ENCODE peak calls at places on chromosomes 11 and 22, in five cellular contexts. E, Q, X, O and W are unnamed samples.
A peak's percentile ranks its signal among the peaks of the same experiment; 100 is the strongest.

GRCh38 chr11:68841718-68842426 is at the start of gene CPT1A:
- DNase-seq in E (peak; percentile 75), Q (peak; percentile 90), X (peak; percentile 90), O (peak; percentile 71), W (peak; percentile 76)

GRCh38 chr11:69627551-69627950 is 13.4 kb upstream of the CCND1 start:
- DNase-seq in E (no peak), Q (no peak), X (no peak), O (no peak), W (no peak)

GRCh38 chr11:79198898-79199250 is 242.0 kb downstream of the TENM4 start:
- DNase-seq in E (no peak), Q (no peak), X (no peak), O (no peak), W (no peak)

GRCh38 chr11:109735139-109735538 is 313.1 kb downstream of the C11orf87 start:
- DNase-seq in E (no peak), Q (no peak), X (no peak), O (no peak), W (no peak)

GRCh38 chr11:12087075-12087775 is 23.2 kb upstream of the MICAL2 start:
- DNase-seq in E (no peak), Q (peak; percentile 62), X (no peak), O (peak; percentile 81), W (no peak)

GRCh38 chr22:48089601-48090331 is 1327.3 kb downstream of the TBC1D22A start:
- DNase-seq in E (no peak), Q (no peak), X (peak; percentile 86), O (no peak), W (no peak)

GRCh38 chr11:120061761-120062560 is 76.0 kb downstream of the TRIM29 start:
- DNase-seq in E (no peak), Q (no peak), X (no peak), O (no peak), W (no peak)

GRCh38 chr11:130606781-130607511 is 158.5 kb downstream of the ADAMTS15 start:
- DNase-seq in E (no peak), Q (no peak), X (peak; percentile 75), O (no peak), W (no peak)

GRCh38 chr11:2761131-2762030 is 61.6 kb upstream of the KCNQ1OT1 start:
- DNase-seq in E (no peak), Q (peak; percentile 12), X (peak; percentile 54), O (no peak), W (peak; percentile 51)

GRCh38 chr11:1921576-1922141 is 2.2 kb downstream of the TNNT3 start:
- DNase-seq in E (no peak), Q (no peak), X (peak; percentile 78), O (no peak), W (no peak)

GRCh38 chr11:3732671-3733070 is 61.5 kb upstream of the CHRNA10 start:
- DNase-seq in E (no peak), Q (no peak), X (no peak), O (no peak), W (no peak)

GRCh38 chr11:73139476-73140198 is 2.5 kb downstream of the FCHSD2 start:
- DNase-seq in E (no peak), Q (no peak), X (no peak), O (peak; percentile 28), W (no peak)

GRCh38 chr11:117221775-117222517 is 9.9 kb downstream of the PCSK7 start:
- DNase-seq in E (no peak), Q (no peak), X (peak; percentile 92), O (no peak), W (peak; percentile 58)

GRCh38 chr22:36823177-36823839 is 6.5 kb upstream of the PVALB start:
- DNase-seq in E (no peak), Q (no peak), X (no peak), O (no peak), W (no peak)

GRCh38 chr11:68677432-68677831 is 6.9 kb upstream of the GAL start:
- DNase-seq in E (no peak), Q (no peak), X (peak; percentile 63), O (peak; percentile 72), W (no peak)

DNA sequence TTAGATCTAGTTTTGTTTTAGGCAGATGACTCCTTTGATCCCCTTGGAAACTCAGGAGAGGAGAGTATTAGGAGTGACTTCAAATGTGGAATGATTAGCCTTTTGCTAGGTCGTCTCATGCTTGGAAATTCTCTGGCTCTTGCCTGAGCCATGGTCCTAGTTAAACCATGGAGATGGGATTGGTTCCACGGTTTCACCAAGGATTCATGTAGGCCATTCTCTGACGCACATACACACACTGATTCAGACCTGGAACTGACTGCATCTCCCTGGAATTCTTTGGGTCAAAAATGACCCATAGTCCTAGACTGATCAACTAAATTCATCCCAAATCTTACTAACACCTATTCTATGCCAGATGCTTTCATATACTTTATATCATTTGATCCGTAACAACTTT is 56.5 kb downstream of the POLD3 start:
- DNase-seq in E (no peak), Q (no peak), X (no peak), O (no peak), W (no peak)
- TF ChIP-seq POLR2A in E (no peak), Q (no peak), X (no peak), O (no peak), W (no peak)

GRCh38 chr11:72039108-72039850 is 40.6 kb downstream of the IL18BP start:
- DNase-seq in E (no peak), Q (peak; percentile 47), X (no peak), O (no peak), W (peak; percentile 83)

GRCh38 chr11:72042059-72042425 is 38.3 kb downstream of the NUMA1 start:
- DNase-seq in E (no peak), Q (no peak), X (no peak), O (no peak), W (no peak)

GRCh38 chr11:72040497-72041363 is 39.6 kb downstream of the NUMA1 start:
- DNase-seq in E (no peak), Q (peak; percentile 91), X (peak; percentile 99), O (peak; percentile 88), W (peak; percentile 78)

GRCh38 chr11:72038491-72038890 is 39.8 kb downstream of the IL18BP start:
- DNase-seq in E (no peak), Q (peak; percentile 51), X (peak; percentile 94), O (no peak), W (peak; percentile 54)

GRCh38 chr11:72041364-72042058 is 38.8 kb downstream of the NUMA1 start:
- DNase-seq in E (no peak), Q (peak; percentile 54), X (peak; percentile 93), O (peak; percentile 65), W (peak; percentile 79)
- TF ChIP-seq POLR2A in E (peak; percentile 59), Q (peak; percentile 29), X (peak; percentile 69), O (peak; percentile 40), W (peak; percentile 39)

GRCh38 chr22:33886696-33887095 is 33.6 kb downstream of the LARGE1 start:
- DNase-seq in E (no peak), Q (no peak), X (no peak), O (no peak), W (no peak)

GRCh38 chr22:33884829-33885228 is 35.4 kb downstream of the LARGE1 start:
- DNase-seq in E (no peak), Q (no peak), X (no peak), O (no peak), W (no peak)

GRCh38 chr22:33882991-33883390 is 37.3 kb downstream of the LARGE1 start:
- DNase-seq in E (no peak), Q (no peak), X (no peak), O (no peak), W (no peak)

GRCh38 chr22:33883561-33883960 is 36.7 kb downstream of the LARGE1 start:
- DNase-seq in E (no peak), Q (no peak), X (no peak), O (no peak), W (no peak)

GRCh38 chr22:33883961-33884808 is 36.1 kb downstream of the LARGE1 start:
- DNase-seq in E (no peak), Q (no peak), X (no peak), O (no peak), W (no peak)
- TF ChIP-seq POLR2A in E (no peak), Q (no peak), X (no peak), O (no peak), W (no peak)

GRCh38 chr11:58934945-58935513 is 4.3 kb upstream of the GLYATL1 start:
- DNase-seq in E (no peak), Q (no peak), X (no peak), O (no peak), W (no peak)
- TF ChIP-seq POLR2A in E (no peak), Q (no peak), X (no peak), O (no peak), W (no peak)

DNA sequence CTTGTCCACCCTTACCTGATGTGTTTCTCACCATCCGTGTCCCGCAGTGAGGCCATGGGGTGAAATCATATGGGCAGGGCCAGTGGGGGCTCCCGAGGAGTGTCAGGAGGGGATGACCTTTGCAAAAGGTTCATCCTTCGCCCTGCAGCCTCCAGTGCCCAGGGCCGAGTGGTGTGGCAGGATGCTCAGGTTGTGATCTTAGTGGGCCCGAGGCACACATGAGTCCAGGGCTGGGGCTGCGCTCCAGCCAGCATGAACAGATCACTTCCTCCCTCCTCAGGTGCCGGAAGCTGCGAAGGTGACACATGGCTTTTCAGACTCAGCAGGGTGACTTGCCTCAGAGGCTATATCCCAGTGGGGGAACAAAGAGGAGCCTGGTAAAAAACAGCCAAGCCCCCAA is 2.8 kb upstream of the FKBP2 start:
- DNase-seq in E (no peak), Q (no peak), X (no peak), O (no peak), W (no peak)
- TF ChIP-seq POLR2A in E (peak; percentile 54), Q (no peak), X (no peak), O (no peak), W (no peak)

GRCh38 chr11:83035070-83035854 is 36.4 kb downstream of the RAB30 start:
- DNase-seq in E (no peak), Q (no peak), X (no peak), O (no peak), W (peak; percentile 66)
- TF ChIP-seq POLR2A in E (no peak), Q (no peak), X (no peak), O (no peak), W (no peak)

GRCh38 chr11:66347425-66348276 is at the start of gene B4GAT1:
- DNase-seq in E (peak; percentile 71), Q (peak; percentile 86), X (peak; percentile 96), O (peak; percentile 95), W (peak; percentile 88)
- TF ChIP-seq POLR2A in E (peak; percentile 53), Q (peak; percentile 25), X (peak; percentile 18), O (peak; percentile 31), W (peak; percentile 66)

GRCh38 chr11:102451693-102452460 is 688 bp downstream of the TMEM123 start:
- DNase-seq in E (peak; percentile 50), Q (peak; percentile 64), X (peak; percentile 83), O (peak; percentile 57), W (peak; percentile 91)
- TF ChIP-seq POLR2A in E (peak; percentile 57), Q (peak; percentile 36), X (no peak), O (no peak), W (no peak)